ENCODE peak calls at places on chromosome 16, in five cellular contexts. F is aorta, E is NB4, D is HS-27A, B is psoas muscle. O is an unnamed sample.

GRCh38 chr16:65453646-65454045 is 331.8 kb upstream of the CDH11 start:
- DNase-seq in D (no peak), E (no peak), F (no peak), B (no peak), O (peak)

GRCh38 chr16:11036040-11036439 is 91.7 kb downstream of the CLEC16A start:
- DNase-seq in D (no peak), B (no peak), E (no peak), F (no peak), O (no peak)

GRCh38 chr16:74503412-74503811 is 82.1 kb upstream of the CLEC18B start:
- DNase-seq in D (no peak), E (no peak), B (no peak), F (no peak), O (no peak)

GRCh38 chr16:49643429-49644142 is 212.3 kb downstream of the ZNF423 start:
- DNase-seq in F (peak), E (no peak), D (no peak), B (no peak), O (no peak)

GRCh38 chr16:7547736-7548135 is 215.1 kb downstream of the RBFOX1 start:
- DNase-seq in B (no peak), E (no peak), F (no peak), D (no peak), O (no peak)

GRCh38 chr16:12119562-12119961 is 143.0 kb downstream of the SNX29 start:
- DNase-seq in B (no peak), F (no peak), D (no peak), E (no peak), O (no peak)

GRCh38 chr16:31876955-31877828 is 3.6 kb downstream of the ZNF267 start:
- DNase-seq in D (no peak), E (peak), F (no peak), B (no peak), O (no peak)

GRCh38 chr16:89297870-89298545 is 80.5 kb downstream of the ZNF778 start:
- DNase-seq in E (no peak), D (no peak), F (no peak), B (no peak), O (no peak)